ENCODE peak calls at places on chromosomes 12 and 14, in ten cellular contexts. K, O, R, B, L, A, V, Q, G and U are unnamed samples.
A peak's percentile ranks its signal among the peaks of the same experiment; 100 is the strongest.

GRCh38 chr12:2925322-2925995 is 33.7 kb upstream of the TEAD4 start:
- DNase-seq in K (no peak), O (no peak), R (no peak), B (no peak), L (no peak), A (no peak), V (peak; percentile 40), Q (peak; percentile 55), G (no peak), U (no peak)

GRCh38 chr14:34387974-34388533 is 74.0 kb downstream of the SPTSSA start:
- DNase-seq in K (no peak), O (no peak), R (no peak), B (no peak), L (no peak), A (no peak), V (peak; percentile 19), Q (no peak), G (no peak), U (no peak)

GRCh38 chr14:104019806-104020205 is 65.7 kb upstream of the ASPG start:
- DNase-seq in K (no peak), O (no peak), R (no peak), B (no peak), L (no peak), A (no peak), V (no peak), Q (no peak), G (no peak), U (no peak)

GRCh38 chr14:58817846-58818245 is 180.1 kb downstream of the DACT1 start:
- DNase-seq in K (peak; percentile 52), O (no peak), R (no peak), B (no peak), L (no peak), A (no peak), V (no peak), Q (peak; percentile 5), G (no peak), U (no peak)

GRCh38 chr12:124395986-124396385 is 101.1 kb downstream of the RFLNA start:
- DNase-seq in K (no peak), O (no peak), R (no peak), B (no peak), L (no peak), A (no peak), V (peak; percentile 9), Q (no peak), G (no peak), U (no peak)

GRCh38 chr12:113299619-113300237 is 35.2 kb downstream of the SLC8B1 start:
- DNase-seq in K (peak; percentile 88), O (peak; percentile 73), R (peak; percentile 68), B (peak; percentile 73), L (peak; percentile 25), A (peak; percentile 53), V (peak; percentile 94), Q (peak; percentile 84), G (peak; percentile 88), U (peak; percentile 81)

GRCh38 chr12:89827592-89827991 is 119.0 kb upstream of the ATP2B1 start:
- DNase-seq in K (no peak), O (peak; percentile 58), R (peak; percentile 61), B (no peak), L (no peak), A (no peak), V (no peak), Q (no peak), G (no peak), U (no peak)

GRCh38 chr12:49930515-49931288 is 19.8 kb upstream of the AQP2 start:
- DNase-seq in K (peak; percentile 69), O (no peak), R (no peak), B (no peak), L (no peak), A (no peak), V (peak; percentile 59), Q (peak; percentile 71), G (no peak), U (no peak)

GRCh38 chr12:64800640-64801039 is 23.8 kb upstream of the TBC1D30 start:
- DNase-seq in K (no peak), O (no peak), R (no peak), B (no peak), L (no peak), A (no peak), V (no peak), Q (no peak), G (no peak), U (no peak)

GRCh38 chr12:128661216-128661550 is 162.6 kb downstream of the SLC15A4 start:
- DNase-seq in K (no peak), O (no peak), R (no peak), B (no peak), L (no peak), A (no peak), V (no peak), Q (no peak), G (no peak), U (no peak)

GRCh38 chr14:99699861-99700260 is 15.8 kb downstream of the CYP46A1 start:
- DNase-seq in K (no peak), O (no peak), R (no peak), B (no peak), L (no peak), A (no peak), V (no peak), Q (no peak), G (no peak), U (no peak)

GRCh38 chr12:14654416-14654815 is 42.0 kb downstream of the GUCY2C start:
- DNase-seq in K (no peak), O (no peak), R (no peak), B (no peak), L (no peak), A (no peak), V (peak; percentile 44), Q (no peak), G (no peak), U (no peak)

GRCh38 chr14:99382781-99383456 is 97.7 kb downstream of the SETD3 start:
- DNase-seq in K (no peak), O (no peak), R (no peak), B (no peak), L (no peak), A (no peak), V (peak; percentile 78), Q (no peak), G (no peak), U (no peak)

GRCh38 chr12:52615208-52615868 is 3.0 kb downstream of the KRT73 start:
- DNase-seq in K (peak; percentile 13), O (no peak), R (no peak), B (no peak), L (no peak), A (no peak), V (no peak), Q (peak; percentile 26), G (no peak), U (no peak)

GRCh38 chr12:24861751-24862575 is 86.9 kb downstream of the BCAT1 start:
- DNase-seq in K (peak; percentile 56), O (peak; percentile 60), R (no peak), B (no peak), L (no peak), A (no peak), V (no peak), Q (peak; percentile 47), G (no peak), U (no peak)

GRCh38 chr14:61146896-61147295 is 134.2 kb downstream of the TMEM30B start:
- DNase-seq in K (no peak), O (no peak), R (no peak), B (no peak), L (no peak), A (no peak), V (no peak), Q (no peak), G (no peak), U (no peak)

GRCh38 chr12:24960222-24960855 is 11.4 kb upstream of the BCAT1 start:
- DNase-seq in K (peak; percentile 70), O (peak; percentile 74), R (peak; percentile 61), B (no peak), L (no peak), A (peak; percentile 84), V (peak; percentile 49), Q (peak; percentile 52), G (no peak), U (no peak)

GRCh38 chr14:55580401-55581010 is 499 bp downstream of the KTN1 start:
- DNase-seq in K (peak; percentile 30), O (peak; percentile 25), R (peak; percentile 80), B (peak; percentile 64), L (no peak), A (peak; percentile 45), V (peak; percentile 43), Q (peak; percentile 30), G (peak; percentile 79), U (peak; percentile 68)

GRCh38 chr12:98894412-98895085 is 249.5 kb downstream of the APAF1 start:
- DNase-seq in K (peak; percentile 5), O (no peak), R (peak; percentile 70), B (no peak), L (no peak), A (peak; percentile 74), V (no peak), Q (no peak), G (no peak), U (no peak)
- H3K27me3 ChIP-seq in K (peaks cover 75% of the 10 kb centered on the region), O (no peaks in the 10 kb centered on the region), R (peaks cover 97% of the 10 kb centered on the region), B (peaks cover 59% of the 10 kb centered on the region), L (peaks cover 29% of the 10 kb centered on the region), A (peaks cover 58% of the 10 kb centered on the region), V (peaks cover 76% of the 10 kb centered on the region), Q (peaks cover 30% of the 10 kb centered on the region), G (peaks cover 37% of the 10 kb centered on the region), U (peaks cover 4% of the 10 kb centered on the region)

GRCh38 chr12:57793920-57794319 is 11.3 kb downstream of the TSFM start:
- DNase-seq in K (peak; percentile 79), O (no peak), R (no peak), B (no peak), L (no peak), A (no peak), V (peak; percentile 82), Q (peak; percentile 95), G (no peak), U (no peak)
- H3K36me3 ChIP-seq in K (peaks cover 58% of the 10 kb centered on the region), O (peaks cover 79% of the 10 kb centered on the region), R (peaks cover 23% of the 10 kb centered on the region), B (peaks cover 7% of the 10 kb centered on the region), L (peaks cover 14% of the 10 kb centered on the region), A (peaks cover 46% of the 10 kb centered on the region), V (peaks cover 38% of the 10 kb centered on the region), Q (peaks cover 15% of the 10 kb centered on the region), G (peaks cover 79% of the 10 kb centered on the region), U (peaks cover 33% of the 10 kb centered on the region)

DNA sequence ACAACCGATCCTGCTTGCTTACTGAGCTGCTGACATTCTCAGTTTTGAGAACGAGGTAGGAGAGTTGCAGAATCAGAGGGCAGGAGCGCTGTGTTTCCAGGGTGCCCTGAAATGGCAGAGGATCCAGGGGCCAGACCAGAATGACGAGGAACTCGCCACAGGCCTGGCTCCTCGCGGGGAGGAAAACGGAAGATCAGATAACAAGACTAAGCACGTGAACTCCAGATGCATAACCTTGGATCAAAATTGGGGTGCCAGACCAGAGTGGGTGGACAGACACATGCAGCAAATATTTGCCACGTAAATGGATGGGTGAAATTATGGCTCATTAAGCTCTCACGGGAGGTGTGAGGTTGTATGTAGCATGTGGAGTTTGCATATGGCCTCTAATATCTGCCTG is 46.5 kb downstream of the ELK3 start:
- DNase-seq in K (no peak), O (no peak), R (no peak), B (no peak), L (no peak), A (no peak), V (no peak), Q (no peak), G (no peak), U (peak; percentile 52)
- H3K4me1 ChIP-seq in K (peaks cover 28% of the 10 kb centered on the region), O (peaks cover 11% of the 10 kb centered on the region), R (no peaks in the 10 kb centered on the region), B (peaks cover 17% of the 10 kb centered on the region), L (no peaks in the 10 kb centered on the region), A (no peaks in the 10 kb centered on the region), V (peaks cover 21% of the 10 kb centered on the region), Q (peaks cover 30% of the 10 kb centered on the region), G (peaks cover 52% of the 10 kb centered on the region), U (peaks cover 73% of the 10 kb centered on the region)

DNA sequence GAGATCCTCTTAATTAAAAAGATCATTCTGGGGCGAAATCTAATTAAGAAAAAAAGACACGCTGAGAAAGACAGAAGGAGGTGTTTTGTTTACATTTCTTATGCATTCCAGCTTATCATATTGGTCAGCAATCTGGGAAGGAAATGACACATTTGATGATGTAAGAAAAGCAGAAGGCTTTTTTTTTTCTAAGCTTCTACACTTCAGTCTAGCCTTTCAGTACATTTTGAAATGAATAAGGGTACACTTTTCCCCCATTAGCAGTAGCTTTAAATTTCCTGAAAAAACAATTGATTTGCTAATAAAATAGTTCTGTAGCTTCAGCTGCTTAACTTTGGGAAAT is 5.9 kb upstream of the GSC start:
- DNase-seq in K (peak; percentile 54), O (no peak), R (no peak), B (no peak), L (no peak), A (no peak), V (no peak), Q (no peak), G (no peak), U (no peak)
- H3K27me3 ChIP-seq in K (peaks cover 96% of the 10 kb centered on the region), O (no peaks in the 10 kb centered on the region), R (peaks cover 97% of the 10 kb centered on the region), B (peaks cover 86% of the 10 kb centered on the region), L (peaks cover 57% of the 10 kb centered on the region), A (peaks cover 96% of the 10 kb centered on the region), V (peaks cover 15% of the 10 kb centered on the region), Q (peaks cover 44% of the 10 kb centered on the region), G (peaks cover 95% of the 10 kb centered on the region), U (peaks cover 43% of the 10 kb centered on the region)